ENCODE peak calls at places on chromosomes 1 and 21, in six cellular contexts. A is fibroblast of lung, D is tibial nerve, X is endodermal cell, W is right atrium auricular region, T is HAP-1. P is an unnamed sample. For H3K4me1, the result is how much of the 10 kb centered on the place peaks cover.

GRCh38 chr1:53207726-53208125 is 11.1 kb downstream of the CPT2 start:
- DNase-seq in A (no peak), D (no peak), X (no peak), W (no peak), T (no peak), P (no peak)

GRCh38 chr1:172477741-172478140 is 33.9 kb upstream of the PIGC start:
- DNase-seq in A (no peak), D (no peak), X (no peak), W (no peak), T (no peak), P (no peak)

GRCh38 chr1:30874176-30874575 is 34.4 kb downstream of the SDC3 start:
- DNase-seq in A (no peak), D (no peak), X (no peak), W (no peak), T (no peak), P (no peak)

GRCh38 chr21:39348040-39348354 is 891 bp downstream of the HMGN1 start:
- DNase-seq in A (no peak), D (no peak), X (no peak), W (no peak), T (no peak), P (no peak)

GRCh38 chr1:10178602-10179407 is 31.6 kb upstream of the KIF1B start:
- DNase-seq in A (no peak), D (no peak), X (no peak), W (no peak), T (peak), P (peak)

GRCh38 chr1:197776348-197777082 is 1.2 kb upstream of the DENND1B start:
- DNase-seq in A (peak), D (no peak), X (no peak), W (no peak), T (no peak), P (no peak)

GRCh38 chr21:40388046-40388445 is 458.9 kb downstream of the DSCAM start:
- DNase-seq in A (no peak), D (no peak), X (no peak), W (no peak), T (no peak), P (no peak)

GRCh38 chr1:24362982-24363614 is 43.9 kb downstream of the GRHL3 start:
- DNase-seq in A (peak), D (peak), X (no peak), W (peak), T (no peak), P (no peak)

GRCh38 chr1:93516164-93516563 is 68.2 kb downstream of the FNBP1L start:
- DNase-seq in A (no peak), D (no peak), X (no peak), W (no peak), T (no peak), P (no peak)

GRCh38 chr1:1005774-1006304 is 5.9 kb upstream of the HES4 start:
- DNase-seq in A (no peak), D (no peak), X (no peak), W (no peak), T (no peak), P (no peak)

GRCh38 chr21:33029975-33030461 is 4.3 kb downstream of the OLIG2 start:
- DNase-seq in A (no peak), D (no peak), X (no peak), W (no peak), T (no peak), P (no peak)

GRCh38 chr1:184553845-184554244 is 167.0 kb downstream of the C1orf21 start:
- DNase-seq in A (no peak), D (no peak), X (no peak), W (no peak), T (no peak), P (no peak)

GRCh38 chr1:203630697-203631096 is 4.1 kb downstream of the ATP2B4 start:
- DNase-seq in A (no peak), D (no peak), X (no peak), W (no peak), T (no peak), P (no peak)

GRCh38 chr1:161956097-161956496 is 67.6 kb downstream of the OLFML2B start:
- DNase-seq in A (peak), D (no peak), X (no peak), W (no peak), T (no peak), P (no peak)

DNA sequence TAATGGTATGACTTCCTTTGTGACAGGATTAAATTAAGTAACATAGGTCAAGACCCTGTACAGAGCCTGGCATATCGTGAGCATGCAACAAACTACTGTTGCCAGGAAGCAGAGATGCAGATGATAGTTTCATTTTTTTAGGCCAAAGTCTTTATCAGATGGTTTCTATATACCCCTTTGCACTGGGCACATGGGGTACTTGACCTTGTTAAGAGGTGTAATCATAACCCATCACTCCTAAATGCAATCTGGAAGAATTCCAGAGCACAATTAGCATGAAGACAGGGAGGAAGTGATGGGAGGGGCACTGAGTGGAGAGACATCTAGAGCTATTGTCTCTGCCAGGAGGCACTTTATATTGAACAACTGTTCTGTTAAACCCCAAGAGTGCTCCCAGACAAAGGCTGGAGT is 22.1 kb downstream of the ZBTB17 start:
- DNase-seq in A (no peak), D (no peak), X (no peak), W (no peak), T (peak), P (no peak)
- H3K4me1 ChIP-seq in A (half or more), D (under half), X (under half), W (half or more), T (under half), P (under half)

DNA sequence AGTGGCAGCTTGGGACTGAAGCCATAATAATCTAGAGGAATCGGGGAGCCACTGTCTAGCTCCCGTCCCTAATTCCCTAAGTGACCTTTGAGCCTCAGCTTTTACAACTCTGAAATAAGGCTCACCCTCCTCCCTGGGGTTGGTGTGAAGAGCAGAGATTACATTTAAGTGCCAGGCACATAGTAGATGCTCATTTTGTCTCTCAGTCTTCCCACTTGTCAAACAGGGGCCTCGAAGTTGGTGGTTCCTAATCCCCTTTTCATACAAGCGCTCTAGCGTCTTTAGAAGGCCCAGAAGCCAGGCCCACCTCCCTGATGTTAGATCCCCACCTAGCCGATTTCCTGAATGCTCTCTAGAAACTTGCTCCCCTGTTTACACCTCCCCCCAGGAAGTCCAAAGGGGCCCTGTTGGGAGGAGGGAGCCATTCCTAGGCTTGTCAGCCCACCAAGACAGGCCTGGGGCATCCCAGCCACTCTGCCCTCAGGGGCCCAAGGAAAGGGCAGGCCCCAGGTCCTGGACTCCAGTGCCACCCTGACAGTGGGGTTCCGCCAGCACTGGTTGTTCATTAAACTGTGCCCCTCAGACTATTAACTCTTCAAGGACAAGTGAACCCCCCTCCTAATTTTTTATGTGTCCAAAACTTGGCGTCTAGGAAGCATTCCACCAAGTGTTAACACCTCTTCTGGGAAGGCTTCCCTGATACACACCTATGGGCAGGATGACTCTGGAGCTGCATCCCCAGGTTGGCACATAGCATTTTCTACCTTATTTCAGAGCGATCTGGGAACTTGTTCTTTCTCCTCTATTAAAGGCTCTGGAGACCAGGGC is 49.4 kb upstream of the ECE1 start:
- DNase-seq in A (no peak), D (no peak), X (no peak), W (no peak), T (no peak), P (no peak)
- H3K4me1 ChIP-seq in A (half or more), D (under half), X (under half), W (half or more), T (under half), P (under half)

GRCh38 chr1:85496881-85497582 is 32.1 kb upstream of the DDAH1 start:
- DNase-seq in A (no peak), D (no peak), X (no peak), W (no peak), T (no peak), P (no peak)

GRCh38 chr1:85504417-85504816 is 39.5 kb upstream of the DDAH1 start:
- DNase-seq in A (no peak), D (no peak), X (no peak), W (no peak), T (no peak), P (no peak)

GRCh38 chr1:85502171-85502570 is 37.2 kb upstream of the DDAH1 start:
- DNase-seq in A (peak), D (no peak), X (no peak), W (no peak), T (no peak), P (no peak)

GRCh38 chr1:85502625-85503083 is 37.7 kb upstream of the DDAH1 start:
- DNase-seq in A (peak), D (peak), X (peak), W (peak), T (peak), P (peak)

DNA sequence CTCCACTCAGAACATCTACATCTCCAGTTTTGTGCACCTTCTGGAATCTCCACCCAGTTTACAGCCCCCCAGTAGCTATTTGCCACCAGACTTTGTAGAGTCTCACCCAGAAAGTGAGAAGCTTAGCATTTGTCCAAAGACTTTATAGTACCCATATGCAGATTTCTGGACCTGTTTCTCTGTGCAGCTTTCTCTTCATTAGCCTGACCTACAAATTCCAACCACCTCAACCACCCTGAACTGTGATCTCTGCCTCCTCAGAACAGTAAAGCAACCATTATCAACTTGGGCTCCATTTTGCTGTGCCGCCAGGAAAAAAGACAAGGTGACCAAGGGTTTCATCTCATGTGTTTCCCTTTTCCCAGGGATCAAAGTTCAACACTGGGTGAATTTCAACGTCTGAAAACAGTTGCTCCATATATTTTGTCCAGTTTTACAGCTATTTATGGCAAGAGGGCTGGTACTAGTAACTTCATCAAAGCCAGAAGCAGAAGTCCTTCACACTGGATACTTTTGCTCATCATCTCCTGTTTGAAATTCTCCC is 36.5 kb upstream of the DDAH1 start:
- DNase-seq in A (no peak), D (no peak), X (no peak), W (no peak), T (no peak), P (no peak)
- H3K4me1 ChIP-seq in A (under half), D (under half), X (under half), W (under half), T (under half), P (under half)

GRCh38 chr1:115137191-115137590 is 47.9 kb upstream of the TSPAN2 start:
- DNase-seq in A (no peak), D (no peak), X (no peak), W (no peak), T (no peak), P (no peak)
- H3K4me1 ChIP-seq in A (under half), D (under half), X (under half), W (under half), T (under half), P (under half)

GRCh38 chr1:67713071-67713806 is 28.2 kb downstream of the GADD45A start:
- DNase-seq in A (peak), D (no peak), X (no peak), W (no peak), T (peak), P (no peak)
- H3K4me1 ChIP-seq in A (under half), D (under half), X (under half), W (under half), T (under half), P (under half)

DNA sequence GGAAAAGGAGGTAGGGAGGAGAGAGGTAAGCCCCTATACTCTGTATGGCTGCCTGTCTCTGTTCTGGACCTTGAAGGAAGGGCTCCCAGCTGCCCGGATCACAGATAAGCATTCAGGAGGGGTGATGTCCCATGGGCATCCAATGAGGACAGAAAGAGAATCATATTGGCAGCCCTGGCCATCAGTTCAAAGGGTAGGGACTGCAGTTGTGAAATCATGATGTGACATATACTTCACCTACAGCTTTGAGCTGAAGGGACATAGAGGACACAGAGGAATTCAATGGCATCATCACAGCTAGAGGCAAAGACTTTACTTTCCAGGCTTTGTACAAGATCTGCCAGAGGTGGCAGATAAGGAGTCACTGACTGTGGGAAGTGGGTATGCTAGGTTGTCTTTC is 21.6 kb downstream of the DDX20 start:
- DNase-seq in A (no peak), D (no peak), X (no peak), W (no peak), T (no peak), P (no peak)
- H3K4me1 ChIP-seq in A (under half), D (under half), X (under half), W (under half), T (under half), P (under half)